ENCODE peak calls at places on chromosome 7, in five cellular contexts. T, Q, D, X and K are unnamed samples.
A peak's percentile ranks its signal among the peaks of the same experiment; 100 is the strongest.

GRCh38 chr7:28125381-28126046 is 55.1 kb downstream of the JAZF1 start:
- DNase-seq in T (no peak), Q (no peak), D (no peak), X (no peak), K (no peak)

GRCh38 chr7:137734221-137734620 is 112.6 kb downstream of the DGKI start:
- DNase-seq in T (no peak), Q (no peak), D (no peak), X (no peak), K (no peak)

GRCh38 chr7:51367614-51367968 is 51.0 kb upstream of the COBL start:
- DNase-seq in T (no peak), Q (no peak), D (no peak), X (no peak), K (no peak)

GRCh38 chr7:66255533-66256100 is 50.5 kb downstream of the TPST1 start:
- DNase-seq in T (no peak), Q (no peak), D (no peak), X (no peak), K (no peak)

GRCh38 chr7:107559864-107560263 is 3.9 kb downstream of the COG5 start:
- DNase-seq in T (no peak), Q (no peak), D (no peak), X (no peak), K (no peak)

GRCh38 chr7:69598081-69598486 is at the start of gene AUTS2:
- DNase-seq in T (peak; percentile 92), Q (no peak), D (no peak), X (peak; percentile 75), K (peak; percentile 89)

GRCh38 chr7:121872831-121873764 is at the start of gene PTPRZ1:
- DNase-seq in T (peak; percentile 63), Q (no peak), D (no peak), X (no peak), K (no peak)

GRCh38 chr7:155961241-155962190 is 149.3 kb upstream of the SHH start:
- DNase-seq in T (peak; percentile 85), Q (no peak), D (no peak), X (no peak), K (peak; percentile 16)

GRCh38 chr7:23759556-23760391 is 49.8 kb downstream of the STK31 start:
- DNase-seq in T (no peak), Q (no peak), D (no peak), X (no peak), K (no peak)

GRCh38 chr7:29359480-29360093 is 165.0 kb downstream of the CHN2 start:
- DNase-seq in T (no peak), Q (no peak), D (no peak), X (no peak), K (no peak)

GRCh38 chr7:137545059-137545730 is 201.7 kb upstream of the PTN start:
- DNase-seq in T (no peak), Q (no peak), D (no peak), X (no peak), K (no peak)

GRCh38 chr7:1823376-1824150 is 153.5 kb downstream of the ELFN1 start:
- DNase-seq in T (peak; percentile 48), Q (no peak), D (no peak), X (no peak), K (no peak)

GRCh38 chr7:26397786-26398435 is 106.2 kb downstream of the SNX10 start:
- DNase-seq in T (no peak), Q (no peak), D (no peak), X (peak; percentile 16), K (no peak)

GRCh38 chr7:97020601-97021442 is 3.8 kb downstream of the DLX5 start:
- DNase-seq in T (no peak), Q (no peak), D (no peak), X (no peak), K (no peak)

GRCh38 chr7:29299986-29300609 is 105.5 kb downstream of the CHN2 start:
- DNase-seq in T (no peak), Q (no peak), D (no peak), X (no peak), K (no peak)

GRCh38 chr7:39458346-39458745 is 107.9 kb upstream of the YAE1 start:
- DNase-seq in T (no peak), Q (no peak), D (no peak), X (no peak), K (no peak)

GRCh38 chr7:134044682-134045081 is 82.5 kb upstream of the LRGUK start:
- DNase-seq in T (no peak), Q (no peak), D (no peak), X (no peak), K (no peak)

GRCh38 chr7:134836447-134836846 is 57.0 kb downstream of the CALD1 start:
- DNase-seq in T (no peak), Q (no peak), D (no peak), X (no peak), K (no peak)

GRCh38 chr7:137999496-138000080 is 2.3 kb downstream of the CREB3L2 start:
- DNase-seq in T (no peak), Q (no peak), D (no peak), X (no peak), K (no peak)

GRCh38 chr7:98488167-98488566 is 87.3 kb upstream of the BAIAP2L1 start:
- DNase-seq in T (no peak), Q (no peak), D (no peak), X (no peak), K (no peak)

GRCh38 chr7:155694846-155695245 is 50.4 kb downstream of the RBM33 start:
- DNase-seq in T (no peak), Q (no peak), D (no peak), X (no peak), K (no peak)

GRCh38 chr7:137768371-137768770 is 78.4 kb downstream of the DGKI start:
- DNase-seq in T (no peak), Q (no peak), D (no peak), X (no peak), K (no peak)

GRCh38 chr7:8290645-8291308 is 28.8 kb upstream of the ICA1 start:
- DNase-seq in T (no peak), Q (no peak), D (no peak), X (no peak), K (no peak)

DNA sequence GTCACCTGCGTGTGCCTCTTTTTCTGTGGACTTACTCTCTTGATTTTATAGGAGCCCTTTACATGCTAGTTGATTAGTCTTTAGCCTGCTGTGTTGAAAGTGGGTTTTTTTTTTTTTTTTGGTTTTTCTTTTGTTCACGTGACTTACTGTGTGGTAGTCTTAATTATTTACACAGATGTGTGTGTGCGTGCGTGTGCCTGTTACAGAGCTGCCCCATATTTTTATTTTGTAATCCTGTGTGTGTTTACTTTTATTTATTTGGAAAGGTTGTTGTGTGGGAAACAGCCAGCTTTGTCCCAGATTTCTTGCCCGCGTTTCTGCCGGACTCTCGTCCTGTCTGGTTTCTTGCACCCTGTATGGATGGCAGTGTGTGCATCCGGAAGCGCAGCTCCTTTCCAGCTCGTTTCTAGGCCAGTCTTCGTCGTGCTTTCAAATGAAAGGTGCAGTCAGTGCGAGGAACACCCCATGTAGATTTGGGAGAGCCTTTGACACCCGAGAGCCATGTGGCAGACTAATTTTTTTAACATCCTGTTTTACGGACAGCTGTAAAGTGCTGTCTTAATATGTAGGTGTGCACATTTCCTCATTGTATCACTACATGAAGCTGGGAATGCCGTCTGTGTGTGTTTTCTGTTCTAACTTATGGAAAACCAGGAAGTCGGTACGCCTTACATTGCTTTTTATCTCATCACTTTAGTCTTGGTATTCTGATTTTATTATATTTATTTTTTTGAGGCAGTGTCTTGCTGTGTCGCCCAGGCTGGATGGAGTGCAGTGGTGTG is 55.6 kb downstream of the DNAJB6 start:
- DNase-seq in T (no peak), Q (no peak), D (no peak), X (no peak), K (no peak)
- H3K4me1 ChIP-seq in T (peaks cover 11% of the 10 kb centered on the region), Q (peaks cover 20% of the 10 kb centered on the region), D (no peaks in the 10 kb centered on the region), X (peaks cover 31% of the 10 kb centered on the region), K (peaks cover 58% of the 10 kb centered on the region)

GRCh38 chr7:19117870-19118608 is 603 bp upstream of the TWIST1 start:
- DNase-seq in T (no peak), Q (no peak), D (no peak), X (no peak), K (no peak)

GRCh38 chr7:19119372-19119771 is 1.9 kb upstream of the TWIST1 start:
- DNase-seq in T (no peak), Q (no peak), D (no peak), X (no peak), K (no peak)

GRCh38 chr7:19118896-19119301 is 1.5 kb upstream of the TWIST1 start:
- DNase-seq in T (no peak), Q (no peak), D (no peak), X (no peak), K (peak; percentile 59)

GRCh38 chr7:19122018-19122588 is 4.7 kb upstream of the TWIST1 start:
- DNase-seq in T (no peak), Q (no peak), D (no peak), X (no peak), K (no peak)

GRCh38 chr7:19119901-19120486 is 2.6 kb upstream of the TWIST1 start:
- DNase-seq in T (no peak), Q (no peak), D (no peak), X (no peak), K (no peak)
- H3K4me1 ChIP-seq in T (no peaks in the 10 kb centered on the region), Q (no peaks in the 10 kb centered on the region), D (no peaks in the 10 kb centered on the region), X (no peaks in the 10 kb centered on the region), K (no peaks in the 10 kb centered on the region)

GRCh38 chr7:116355423-116355765 is 144.1 kb upstream of the CAV2 start:
- DNase-seq in T (no peak), Q (no peak), D (no peak), X (no peak), K (no peak)
- H3K4me1 ChIP-seq in T (peaks cover 31% of the 10 kb centered on the region), Q (no peaks in the 10 kb centered on the region), D (no peaks in the 10 kb centered on the region), X (peaks cover 48% of the 10 kb centered on the region), K (peaks cover 56% of the 10 kb centered on the region)

GRCh38 chr7:73832806-73833205 is 2.0 kb downstream of the CLDN4 start:
- DNase-seq in T (no peak), Q (no peak), D (no peak), X (no peak), K (no peak)
- H3K4me1 ChIP-seq in T (peaks cover 10% of the 10 kb centered on the region), Q (peaks cover 5% of the 10 kb centered on the region), D (peaks cover 3% of the 10 kb centered on the region), X (peaks cover 6% of the 10 kb centered on the region), K (no peaks in the 10 kb centered on the region)

GRCh38 chr7:64433590-64433989 is 119.8 kb downstream of the ZNF736 start:
- DNase-seq in T (no peak), Q (no peak), D (no peak), X (no peak), K (no peak)

GRCh38 chr7:64431838-64432237 is 118.1 kb downstream of the ZNF736 start:
- DNase-seq in T (no peak), Q (no peak), D (no peak), X (no peak), K (no peak)

GRCh38 chr7:64429232-64429631 is 115.5 kb downstream of the ZNF736 start:
- DNase-seq in T (no peak), Q (no peak), D (no peak), X (no peak), K (no peak)
- H3K4me1 ChIP-seq in T (no peaks in the 10 kb centered on the region), Q (no peaks in the 10 kb centered on the region), D (no peaks in the 10 kb centered on the region), X (no peaks in the 10 kb centered on the region), K (no peaks in the 10 kb centered on the region)